ENCODE peak calls at places on chromosomes 13 and 19, in four cellular contexts. C, B, M and D are unnamed samples.

GRCh38 chr13:74026753-74027152 is 107.5 kb downstream of the KLF12 start:
- DNase-seq in C (peak), M (peak), B (peak), D (no peak)

GRCh38 chr13:93336733-93337132 is 110.1 kb downstream of the GPC6 start:
- DNase-seq in C (no peak), M (no peak), B (no peak), D (no peak)

GRCh38 chr13:94716016-94716415 is 3.7 kb upstream of the SOX21 start:
- DNase-seq in M (no peak), B (no peak), C (no peak), D (no peak)

GRCh38 chr19:41530761-41531301 is 45.1 kb upstream of the CEACAM21 start:
- DNase-seq in M (no peak), B (no peak), C (no peak), D (no peak)

GRCh38 chr19:38740252-38740592 is 4.1 kb downstream of the CAPN12 start:
- DNase-seq in C (no peak), B (no peak), M (no peak), D (no peak)

GRCh38 chr13:21753117-21753729 is 82.3 kb downstream of the FGF9 start:
- DNase-seq in M (no peak), B (no peak), C (no peak), D (no peak)

GRCh38 chr19:30784850-30785459 is 412.8 kb downstream of the ZNF536 start:
- DNase-seq in M (peak), C (peak), B (no peak), D (peak)

GRCh38 chr13:25241007-25241406 is 46.3 kb downstream of the MTMR6 start:
- DNase-seq in B (no peak), C (no peak), M (no peak), D (no peak)

GRCh38 chr19:55341191-55342043 is 1.7 kb downstream of the KMT5C start:
- DNase-seq in B (peak), M (peak), C (peak), D (peak)

GRCh38 chr19:41940443-41941409 is 12.5 kb upstream of the ERFL start:
- DNase-seq in B (no peak), M (no peak), C (no peak), D (peak)

GRCh38 chr13:31074750-31075149 is 87.0 kb downstream of the HSPH1 start:
- DNase-seq in C (no peak), B (no peak), M (no peak), D (no peak)

GRCh38 chr13:45537506-45537905 is 72.8 kb downstream of the COG3 start:
- DNase-seq in C (no peak), B (no peak), M (no peak), D (no peak)

GRCh38 chr13:38582133-38582532 is 104.7 kb upstream of the FREM2 start:
- DNase-seq in M (peak), B (no peak), C (peak), D (peak)

GRCh38 chr19:52722062-52723005 is 12.5 kb downstream of the ZNF611 start:
- DNase-seq in B (no peak), C (peak), M (no peak), D (no peak)

GRCh38 chr13:104553156-104553555 is 1486.9 kb upstream of the SLC10A2 start:
- DNase-seq in C (peak), B (no peak), M (no peak), D (no peak)

GRCh38 chr19:2528543-2529173 is 52.7 kb downstream of the GADD45B start:
- DNase-seq in M (peak), B (no peak), C (peak), D (no peak)

GRCh38 chr19:47697863-47698609 is 15.2 kb upstream of the EHD2 start:
- DNase-seq in C (peak), B (peak), M (peak), D (peak)

GRCh38 chr13:79171131-79172061 is 234.7 kb downstream of the RBM26 start:
- DNase-seq in C (no peak), B (no peak), M (no peak), D (peak)

GRCh38 chr19:43318796-43319314 is 34.6 kb upstream of the CD177 start:
- DNase-seq in B (no peak), C (no peak), M (no peak), D (no peak)

GRCh38 chr19:19493841-19494546 is 21.4 kb downstream of the TSSK6 start:
- DNase-seq in B (no peak), M (no peak), C (no peak), D (no peak)

GRCh38 chr13:98794498-98794897 is 42.0 kb upstream of the SLC15A1 start:
- DNase-seq in M (no peak), C (no peak), B (no peak), D (no peak)

GRCh38 chr19:34345934-34346333 is 19.1 kb upstream of the GPI start:
- DNase-seq in B (no peak), C (peak), M (peak), D (peak)

GRCh38 chr19:39474139-39474620 is 6.5 kb upstream of the TIMM50 start:
- DNase-seq in C (peak), B (peak), M (peak), D (peak)

GRCh38 chr19:32330149-32330548 is 15.3 kb upstream of the ZNF507 start:
- DNase-seq in M (no peak), C (no peak), B (no peak), D (no peak)

GRCh38 chr13:22967669-22968068 is 213.1 kb upstream of the SGCG start:
- DNase-seq in C (no peak), M (no peak), B (no peak), D (no peak)

GRCh38 chr19:58181902-58182576 is 822 bp upstream of the ZNF274 start:
- DNase-seq in M (peak), B (no peak), C (peak), D (peak)

GRCh38 chr19:18282021-18282787 is 782 bp upstream of the JUND start:
- DNase-seq in M (peak), C (no peak), B (no peak), D (no peak)
- TF ChIP-seq CTCF in M (no peak), C (no peak), B (no peak), D (peak)

DNA sequence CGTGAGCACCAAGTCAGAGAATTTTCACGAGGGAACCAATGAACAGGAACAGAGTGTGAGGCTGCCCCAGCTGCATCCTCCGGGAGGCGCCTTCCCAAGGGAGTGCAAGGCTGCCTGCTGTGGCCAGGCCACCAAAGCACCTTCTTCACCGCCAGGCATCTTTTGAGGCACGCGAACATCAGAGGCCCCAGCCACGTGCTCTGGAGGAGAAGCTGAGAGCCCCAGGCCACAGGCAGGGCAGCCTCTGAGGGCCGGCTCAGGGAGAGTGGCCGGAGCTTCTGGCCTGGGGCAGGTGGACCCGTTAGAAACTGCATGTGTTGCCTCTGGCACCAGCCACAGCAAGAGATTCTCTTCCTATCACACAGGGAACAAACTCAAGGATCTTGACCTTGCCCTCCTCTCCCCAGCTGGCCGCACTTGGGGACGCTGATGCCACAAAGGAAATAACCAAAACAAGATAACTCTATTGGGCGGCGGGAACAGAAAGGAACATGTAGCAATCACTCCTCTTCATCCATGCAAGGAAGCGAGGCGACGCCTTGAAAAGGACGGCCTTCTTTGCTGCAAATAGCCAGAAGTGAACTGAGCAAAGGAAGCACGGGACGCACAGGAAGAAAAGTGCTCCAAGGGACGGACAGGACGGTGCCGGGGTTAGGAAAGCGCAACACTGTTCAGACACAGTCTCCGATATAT is 19.9 kb downstream of the GAS6 start:
- DNase-seq in M (no peak), C (no peak), B (no peak), D (peak)
- TF ChIP-seq CTCF in M (no peak), C (no peak), B (no peak), D (peak)

DNA sequence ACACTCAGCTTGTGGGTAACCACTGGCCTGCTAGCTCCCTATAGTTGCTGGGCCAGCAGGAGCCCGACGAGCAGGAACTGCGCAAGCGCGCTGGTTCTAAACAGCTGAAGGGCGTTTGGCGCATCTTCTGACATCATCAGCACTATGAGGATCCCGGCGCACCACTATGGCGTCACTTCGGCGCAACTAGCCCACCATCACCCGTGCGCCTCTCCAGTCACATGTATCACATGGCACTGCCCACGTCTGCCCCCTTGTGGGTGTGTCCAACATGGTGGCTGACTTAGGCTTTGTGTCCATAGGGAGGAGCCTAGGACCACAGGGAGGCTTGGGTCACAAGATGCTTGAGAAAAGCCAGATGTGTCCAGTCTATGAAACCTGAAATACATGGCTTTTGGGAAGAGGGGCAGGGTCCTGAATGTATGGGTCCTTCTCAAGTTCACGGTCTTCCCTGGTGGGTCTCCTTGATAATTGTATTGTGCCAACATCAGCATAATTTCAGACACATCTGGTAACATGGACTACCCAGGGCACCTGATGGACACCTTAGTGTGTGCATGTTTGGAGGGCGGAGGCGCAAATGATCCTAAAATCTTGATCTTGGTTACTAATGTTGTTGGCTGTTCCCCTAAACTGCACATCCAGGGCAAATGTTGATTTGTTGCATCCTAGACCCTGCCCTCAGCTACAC is 18.0 kb downstream of the KLK4 start:
- DNase-seq in M (no peak), C (no peak), B (no peak), D (peak)
- TF ChIP-seq CTCF in M (no peak), C (no peak), B (peak), D (peak)

GRCh38 chr13:111960152-111960772 is 106.7 kb upstream of the SOX1 start:
- DNase-seq in B (no peak), M (no peak), C (no peak), D (no peak)
- TF ChIP-seq CTCF in B (no peak), M (no peak), C (no peak), D (no peak)

DNA sequence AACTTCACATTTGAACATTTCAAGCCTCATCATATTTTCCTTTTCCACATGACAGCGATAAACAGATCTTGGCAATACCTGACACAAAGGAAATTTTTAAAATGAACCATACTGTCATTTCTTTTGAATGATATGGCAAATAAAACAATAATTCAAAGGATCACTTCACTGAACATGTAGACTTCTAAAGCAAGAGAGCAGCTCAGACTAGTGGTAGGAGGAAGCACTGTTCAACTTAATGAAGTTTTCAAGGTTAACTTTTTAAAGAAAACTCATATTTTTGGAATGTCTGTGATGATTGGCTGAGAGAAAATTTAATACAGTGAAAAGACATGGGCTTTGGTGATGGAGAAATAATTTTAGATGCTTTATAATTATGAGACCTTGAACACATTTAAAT is 198.0 kb downstream of the OXGR1 start:
- DNase-seq in B (no peak), C (no peak), M (no peak), D (no peak)
- TF ChIP-seq CTCF in B (no peak), C (peak), M (no peak), D (no peak)

GRCh38 chr13:50387124-50387581 is 371.9 kb downstream of the KCNRG start:
- DNase-seq in B (no peak), M (peak), C (no peak), D (peak)
- TF ChIP-seq CTCF in B (peak), M (no peak), C (no peak), D (peak)

GRCh38 chr19:54160948-54161347 is 1.4 kb upstream of the LENG1 start:
- DNase-seq in B (no peak), C (no peak), M (no peak), D (no peak)
- TF ChIP-seq CTCF in B (no peak), C (no peak), M (no peak), D (no peak)